ENCODE peak calls at places on chromosomes 11 and 22, in nine cellular contexts. One of them, this sample, is unnamed.

GRCh38 chr11:18844753-18845367 is 53.3 kb upstream of the PTPN5 start:
- DNase-seq in esophagus muscularis mucosa: no peak
- DNase-seq in right lobe of liver: no peak
- DNase-seq in left ventricle myocardium inferior: no peak
- DNase-seq in WERI-Rb-1: no peak
- DNase-seq in heart right ventricle: no peak
- DNase-seq in neural progenitor cell: peak
- DNase-seq in Peyer's patch: no peak
- DNase-seq in A549: peak
- DNase-seq in this sample: no peak

GRCh38 chr22:25403284-25403606 is 161.2 kb upstream of the GRK3 start:
- DNase-seq in Peyer's patch: no peak
- DNase-seq in right lobe of liver: no peak
- DNase-seq in left ventricle myocardium inferior: no peak
- DNase-seq in WERI-Rb-1: no peak
- DNase-seq in A549: no peak
- DNase-seq in heart right ventricle: no peak
- DNase-seq in neural progenitor cell: no peak
- DNase-seq in esophagus muscularis mucosa: no peak
- DNase-seq in this sample: no peak

GRCh38 chr22:44999687-45000086 is 10.1 kb downstream of the PHF21B start:
- DNase-seq in neural progenitor cell: no peak
- DNase-seq in A549: no peak
- DNase-seq in esophagus muscularis mucosa: no peak
- DNase-seq in WERI-Rb-1: peak
- DNase-seq in left ventricle myocardium inferior: no peak
- DNase-seq in heart right ventricle: no peak
- DNase-seq in Peyer's patch: no peak
- DNase-seq in right lobe of liver: no peak
- DNase-seq in this sample: no peak

GRCh38 chr11:120205596-120206161 is 5.2 kb upstream of the OAF start:
- DNase-seq in Peyer's patch: no peak
- DNase-seq in neural progenitor cell: no peak
- DNase-seq in heart right ventricle: no peak
- DNase-seq in right lobe of liver: no peak
- DNase-seq in left ventricle myocardium inferior: no peak
- DNase-seq in A549: no peak
- DNase-seq in esophagus muscularis mucosa: no peak
- DNase-seq in WERI-Rb-1: no peak
- DNase-seq in this sample: no peak

GRCh38 chr11:98365185-98365584 is 655.6 kb upstream of the CNTN5 start:
- DNase-seq in left ventricle myocardium inferior: no peak
- DNase-seq in esophagus muscularis mucosa: no peak
- DNase-seq in neural progenitor cell: no peak
- DNase-seq in right lobe of liver: no peak
- DNase-seq in Peyer's patch: no peak
- DNase-seq in heart right ventricle: no peak
- DNase-seq in WERI-Rb-1: no peak
- DNase-seq in A549: no peak
- DNase-seq in this sample: no peak

GRCh38 chr11:121553806-121554205 is 101.0 kb upstream of the SORL1-AS1 start:
- DNase-seq in A549: no peak
- DNase-seq in right lobe of liver: peak
- DNase-seq in left ventricle myocardium inferior: no peak
- DNase-seq in Peyer's patch: no peak
- DNase-seq in WERI-Rb-1: no peak
- DNase-seq in esophagus muscularis mucosa: no peak
- DNase-seq in heart right ventricle: no peak
- DNase-seq in neural progenitor cell: no peak
- DNase-seq in this sample: peak

GRCh38 chr11:62025429-62026105 is 58.1 kb upstream of the FTH1 start:
- DNase-seq in neural progenitor cell: no peak
- DNase-seq in right lobe of liver: peak
- DNase-seq in left ventricle myocardium inferior: peak
- DNase-seq in Peyer's patch: peak
- DNase-seq in esophagus muscularis mucosa: peak
- DNase-seq in A549: peak
- DNase-seq in heart right ventricle: peak
- DNase-seq in WERI-Rb-1: no peak
- DNase-seq in this sample: no peak

GRCh38 chr11:103091024-103091423 is 936 bp downstream of the DCUN1D5 start:
- DNase-seq in esophagus muscularis mucosa: no peak
- DNase-seq in heart right ventricle: no peak
- DNase-seq in A549: peak
- DNase-seq in Peyer's patch: no peak
- DNase-seq in neural progenitor cell: peak
- DNase-seq in WERI-Rb-1: no peak
- DNase-seq in left ventricle myocardium inferior: no peak
- DNase-seq in right lobe of liver: no peak
- DNase-seq in this sample: no peak

GRCh38 chr22:44709881-44710400 is 7.9 kb downstream of the PRR5 start:
- DNase-seq in Peyer's patch: no peak
- DNase-seq in A549: no peak
- DNase-seq in heart right ventricle: no peak
- DNase-seq in esophagus muscularis mucosa: no peak
- DNase-seq in right lobe of liver: no peak
- DNase-seq in neural progenitor cell: no peak
- DNase-seq in WERI-Rb-1: no peak
- DNase-seq in left ventricle myocardium inferior: no peak
- DNase-seq in this sample: no peak

GRCh38 chr11:77179048-77179447 is 51.0 kb downstream of the MYO7A start:
- DNase-seq in left ventricle myocardium inferior: no peak
- DNase-seq in neural progenitor cell: no peak
- DNase-seq in right lobe of liver: peak
- DNase-seq in heart right ventricle: no peak
- DNase-seq in esophagus muscularis mucosa: no peak
- DNase-seq in A549: no peak
- DNase-seq in WERI-Rb-1: peak
- DNase-seq in Peyer's patch: no peak
- DNase-seq in this sample: peak

GRCh38 chr22:20807315-20807752 is 33.4 kb downstream of the SERPIND1 start:
- DNase-seq in WERI-Rb-1: no peak
- DNase-seq in left ventricle myocardium inferior: no peak
- DNase-seq in heart right ventricle: no peak
- DNase-seq in A549: peak
- DNase-seq in neural progenitor cell: no peak
- DNase-seq in Peyer's patch: no peak
- DNase-seq in esophagus muscularis mucosa: no peak
- DNase-seq in right lobe of liver: no peak
- DNase-seq in this sample: no peak

GRCh38 chr11:117302228-117302627 is 11.1 kb downstream of the BACE1-AS start:
- DNase-seq in neural progenitor cell: no peak
- DNase-seq in Peyer's patch: no peak
- DNase-seq in WERI-Rb-1: no peak
- DNase-seq in right lobe of liver: no peak
- DNase-seq in heart right ventricle: no peak
- DNase-seq in esophagus muscularis mucosa: no peak
- DNase-seq in A549: no peak
- DNase-seq in left ventricle myocardium inferior: no peak
- DNase-seq in this sample: no peak

DNA sequence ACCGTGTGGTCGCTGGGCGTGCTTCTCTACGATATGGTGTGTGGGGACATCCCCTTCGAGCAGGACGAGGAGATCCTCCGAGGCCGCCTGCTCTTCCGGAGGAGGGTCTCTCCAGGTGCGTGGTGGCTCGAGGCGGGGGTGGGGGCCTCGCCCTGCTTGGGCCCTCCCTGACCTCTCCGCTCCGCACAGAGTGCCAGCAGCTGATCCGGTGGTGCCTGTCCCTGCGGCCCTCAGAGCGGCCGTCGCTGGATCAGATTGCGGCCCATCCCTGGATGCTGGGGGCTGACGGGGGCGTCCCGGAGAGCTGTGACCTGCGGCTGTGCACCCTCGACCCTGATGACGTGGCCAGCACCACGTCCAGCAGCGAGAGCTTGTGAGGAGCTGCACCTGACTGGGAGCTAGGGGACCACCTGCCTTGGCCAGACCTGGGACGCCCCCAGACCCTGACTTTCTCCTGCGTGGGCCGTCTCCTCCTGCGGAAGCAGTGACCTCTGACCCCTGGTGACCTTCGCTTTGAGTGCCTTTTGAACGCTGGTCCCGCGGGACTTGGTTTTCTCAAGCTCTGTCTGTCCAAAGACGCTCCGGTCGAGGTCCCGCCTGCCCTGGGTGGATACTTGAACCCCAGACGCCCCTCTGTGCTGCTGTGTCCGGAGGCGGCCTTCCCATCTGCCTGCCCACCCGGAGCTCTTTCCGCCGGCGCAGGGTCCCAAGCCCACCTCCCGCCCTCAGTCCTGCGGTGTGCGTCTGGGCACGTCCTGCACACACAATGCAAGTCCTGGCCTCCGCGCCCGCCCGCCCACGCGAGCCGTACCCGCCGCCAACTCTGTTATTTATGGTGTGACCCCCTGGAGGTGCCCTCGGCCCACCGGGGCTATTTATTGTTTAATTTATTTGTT is 2.4 kb downstream of the PIM3 start:
- DNase-seq in right lobe of liver: peak
- DNase-seq in left ventricle myocardium inferior: peak
- DNase-seq in A549: no peak
- DNase-seq in Peyer's patch: no peak
- DNase-seq in heart right ventricle: peak
- DNase-seq in neural progenitor cell: no peak
- DNase-seq in esophagus muscularis mucosa: no peak
- DNase-seq in WERI-Rb-1: no peak
- DNase-seq in this sample: peak
- TF ChIP-seq CTCF in right lobe of liver: no peak
- TF ChIP-seq CTCF in left ventricle myocardium inferior: no peak
- TF ChIP-seq CTCF in A549: no peak
- TF ChIP-seq CTCF in Peyer's patch: no peak
- TF ChIP-seq CTCF in heart right ventricle: no peak
- TF ChIP-seq CTCF in neural progenitor cell: no peak
- TF ChIP-seq CTCF in esophagus muscularis mucosa: no peak
- TF ChIP-seq CTCF in WERI-Rb-1: no peak
- TF ChIP-seq CTCF in this sample: no peak

GRCh38 chr11:73333173-73333572 is 25.1 kb downstream of the ARHGEF17 start:
- DNase-seq in left ventricle myocardium inferior: no peak
- DNase-seq in right lobe of liver: no peak
- DNase-seq in WERI-Rb-1: no peak
- DNase-seq in Peyer's patch: no peak
- DNase-seq in heart right ventricle: no peak
- DNase-seq in neural progenitor cell: no peak
- DNase-seq in A549: no peak
- DNase-seq in esophagus muscularis mucosa: no peak
- DNase-seq in this sample: no peak

GRCh38 chr11:73327812-73328364 is 19.8 kb downstream of the ARHGEF17 start:
- DNase-seq in heart right ventricle: no peak
- DNase-seq in Peyer's patch: no peak
- DNase-seq in WERI-Rb-1: peak
- DNase-seq in neural progenitor cell: no peak
- DNase-seq in left ventricle myocardium inferior: no peak
- DNase-seq in A549: no peak
- DNase-seq in right lobe of liver: no peak
- DNase-seq in esophagus muscularis mucosa: no peak
- DNase-seq in this sample: no peak

GRCh38 chr11:73331138-73331916 is 23.3 kb downstream of the ARHGEF17 start:
- DNase-seq in neural progenitor cell: peak
- DNase-seq in WERI-Rb-1: no peak
- DNase-seq in heart right ventricle: no peak
- DNase-seq in left ventricle myocardium inferior: peak
- DNase-seq in esophagus muscularis mucosa: no peak
- DNase-seq in Peyer's patch: no peak
- DNase-seq in right lobe of liver: no peak
- DNase-seq in A549: no peak
- DNase-seq in this sample: no peak

GRCh38 chr11:73333626-73334199 is 25.6 kb downstream of the ARHGEF17 start:
- DNase-seq in heart right ventricle: no peak
- DNase-seq in left ventricle myocardium inferior: no peak
- DNase-seq in Peyer's patch: no peak
- DNase-seq in neural progenitor cell: no peak
- DNase-seq in WERI-Rb-1: no peak
- DNase-seq in esophagus muscularis mucosa: no peak
- DNase-seq in right lobe of liver: no peak
- DNase-seq in A549: no peak
- DNase-seq in this sample: no peak

GRCh38 chr11:73330569-73331093 is 22.6 kb downstream of the ARHGEF17 start:
- DNase-seq in Peyer's patch: no peak
- DNase-seq in WERI-Rb-1: peak
- DNase-seq in neural progenitor cell: peak
- DNase-seq in right lobe of liver: no peak
- DNase-seq in esophagus muscularis mucosa: no peak
- DNase-seq in A549: peak
- DNase-seq in left ventricle myocardium inferior: no peak
- DNase-seq in heart right ventricle: no peak
- DNase-seq in this sample: no peak
- TF ChIP-seq CTCF in Peyer's patch: no peak
- TF ChIP-seq CTCF in WERI-Rb-1: peak
- TF ChIP-seq CTCF in neural progenitor cell: peak
- TF ChIP-seq CTCF in right lobe of liver: peak
- TF ChIP-seq CTCF in esophagus muscularis mucosa: peak
- TF ChIP-seq CTCF in A549: no peak
- TF ChIP-seq CTCF in left ventricle myocardium inferior: peak
- TF ChIP-seq CTCF in heart right ventricle: peak
- TF ChIP-seq CTCF in this sample: no peak

GRCh38 chr11:93248602-93249001 is 50.8 kb upstream of the SLC36A4 start:
- DNase-seq in right lobe of liver: no peak
- DNase-seq in neural progenitor cell: no peak
- DNase-seq in esophagus muscularis mucosa: no peak
- DNase-seq in left ventricle myocardium inferior: no peak
- DNase-seq in Peyer's patch: no peak
- DNase-seq in heart right ventricle: no peak
- DNase-seq in WERI-Rb-1: no peak
- DNase-seq in A549: no peak
- DNase-seq in this sample: no peak
- TF ChIP-seq CTCF in right lobe of liver: peak
- TF ChIP-seq CTCF in neural progenitor cell: peak
- TF ChIP-seq CTCF in esophagus muscularis mucosa: no peak
- TF ChIP-seq CTCF in left ventricle myocardium inferior: no peak
- TF ChIP-seq CTCF in Peyer's patch: no peak
- TF ChIP-seq CTCF in heart right ventricle: no peak
- TF ChIP-seq CTCF in WERI-Rb-1: peak
- TF ChIP-seq CTCF in A549: no peak
- TF ChIP-seq CTCF in this sample: no peak

DNA sequence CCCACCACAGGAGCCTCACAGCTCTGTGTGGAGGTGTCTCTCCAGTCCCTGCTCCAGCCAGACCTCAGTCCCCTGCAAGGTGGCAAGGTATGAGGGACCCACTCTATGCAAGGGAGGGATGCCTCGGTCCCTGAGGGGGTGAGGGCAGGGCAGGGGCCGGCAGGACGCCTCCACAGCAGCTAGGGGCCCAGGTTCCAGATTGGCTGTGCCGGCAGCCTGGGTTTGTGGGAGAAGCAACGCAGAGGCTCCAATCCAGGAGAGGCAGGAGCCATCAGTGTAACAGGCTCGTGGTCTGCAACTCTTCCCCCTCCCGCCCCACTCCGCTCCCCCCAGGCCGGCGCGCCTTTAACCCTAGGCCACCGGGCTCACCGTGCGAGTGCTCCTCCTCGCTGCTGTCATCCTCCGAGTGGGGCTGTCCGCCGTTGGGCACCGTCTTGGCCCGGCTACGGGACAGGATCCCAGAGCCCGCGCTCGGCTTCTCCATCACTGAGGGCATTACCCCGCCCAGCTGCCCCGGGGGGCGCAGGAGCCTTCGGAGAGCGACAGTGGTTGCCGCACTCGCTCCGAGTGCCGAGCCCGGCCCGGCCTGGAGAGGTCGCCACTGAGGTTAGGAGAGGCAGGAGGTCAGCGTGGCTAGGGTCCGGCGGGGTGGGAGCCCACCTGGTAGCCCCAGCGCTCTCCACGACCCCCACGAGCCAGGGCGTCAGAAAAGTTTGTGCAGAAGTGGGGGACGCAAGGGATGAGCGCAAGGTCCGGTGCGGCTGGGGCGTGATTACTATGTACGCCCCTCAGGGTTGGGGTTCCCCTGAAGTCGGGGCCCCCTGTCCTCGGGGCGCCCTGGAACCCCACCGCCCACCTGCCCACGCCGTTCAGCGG is 765 bp downstream of the RCOR2 start:
- DNase-seq in left ventricle myocardium inferior: peak
- DNase-seq in Peyer's patch: peak
- DNase-seq in WERI-Rb-1: peak
- DNase-seq in neural progenitor cell: peak
- DNase-seq in heart right ventricle: peak
- DNase-seq in A549: peak
- DNase-seq in esophagus muscularis mucosa: no peak
- DNase-seq in right lobe of liver: no peak
- DNase-seq in this sample: peak
- TF ChIP-seq CTCF in left ventricle myocardium inferior: peak
- TF ChIP-seq CTCF in Peyer's patch: no peak
- TF ChIP-seq CTCF in WERI-Rb-1: peak
- TF ChIP-seq CTCF in neural progenitor cell: peak
- TF ChIP-seq CTCF in heart right ventricle: peak
- TF ChIP-seq CTCF in A549: peak
- TF ChIP-seq CTCF in esophagus muscularis mucosa: peak
- TF ChIP-seq CTCF in right lobe of liver: peak
- TF ChIP-seq CTCF in this sample: peak

This sample was measured in mucosa of descending colon.